ENCODE peak calls at places on chromosome 1, in ten cellular contexts. D, X, W, Y, F, Q, O, A, E and B are unnamed samples.

GRCh38 chr1:54854376-54855020 is 32.5 kb downstream of the DHCR24 start:
- DNase-seq in D (no peak), X (no peak), W (no peak), Y (no peak), F (no peak), Q (no peak), O (no peak), A (no peak), E (no peak), B (no peak)

GRCh38 chr1:106296431-106296830 is 760.0 kb upstream of the PRMT6 start:
- DNase-seq in D (no peak), X (no peak), W (no peak), Y (no peak), F (no peak), Q (no peak), O (no peak), A (no peak), E (no peak), B (no peak)

GRCh38 chr1:177413982-177414654 is 243.4 kb downstream of the BRINP2 start:
- DNase-seq in D (no peak), X (no peak), W (no peak), Y (no peak), F (no peak), Q (no peak), O (no peak), A (no peak), E (no peak), B (no peak)

GRCh38 chr1:46544561-46545240 is 6.7 kb downstream of the KNCN start:
- DNase-seq in D (no peak), X (no peak), W (no peak), Y (no peak), F (no peak), Q (no peak), O (no peak), A (no peak), E (no peak), B (no peak)

GRCh38 chr1:30318413-30318812 is 405.0 kb downstream of the MATN1 start:
- DNase-seq in D (no peak), X (no peak), W (no peak), Y (no peak), F (no peak), Q (peak; percentile 8), O (no peak), A (no peak), E (no peak), B (no peak)

GRCh38 chr1:177983824-177984528 is 14.1 kb upstream of the SEC16B start:
- DNase-seq in D (no peak), X (peak; percentile 34), W (peak; percentile 87), Y (peak; percentile 57), F (peak; percentile 70), Q (no peak), O (no peak), A (peak; percentile 18), E (no peak), B (peak; percentile 27)

GRCh38 chr1:214899908-214900470 is 182.5 kb upstream of the KCNK2 start:
- DNase-seq in D (no peak), X (no peak), W (no peak), Y (no peak), F (peak; percentile 81), Q (no peak), O (no peak), A (no peak), E (no peak), B (no peak)

GRCh38 chr1:245105042-245105441 is 49.7 kb upstream of the KIF26B start:
- DNase-seq in D (no peak), X (no peak), W (no peak), Y (no peak), F (no peak), Q (no peak), O (no peak), A (no peak), E (no peak), B (no peak)

GRCh38 chr1:115233598-115233997 is 104.5 kb downstream of the NGF start:
- DNase-seq in D (no peak), X (no peak), W (no peak), Y (no peak), F (no peak), Q (no peak), O (no peak), A (no peak), E (no peak), B (peak; percentile 11)

GRCh38 chr1:15799004-15799867 is 8.2 kb downstream of the UQCRHL start:
- DNase-seq in D (no peak), X (peak; percentile 54), W (peak; percentile 98), Y (no peak), F (peak; percentile 97), Q (peak; percentile 55), O (no peak), A (no peak), E (peak; percentile 81), B (no peak)